ENCODE peak calls at places on chromosomes 11 and 22, in four cellular contexts. S is HepG2, K is H1, O is GM12878. U is an unnamed sample.
A peak's percentile ranks its signal among the peaks of the same experiment; 100 is the strongest.

GRCh38 chr22:47106806-47107205 is 344.4 kb downstream of the TBC1D22A start:
- DNase-seq in S (no peak), K (no peak), O (no peak), U (no peak)

GRCh38 chr22:30940655-30941362 is 27.8 kb downstream of the MORC2 start:
- DNase-seq in S (no peak), K (no peak), O (no peak), U (no peak)

GRCh38 chr22:21591695-21592094 is 24.2 kb downstream of the UBE2L3 start:
- DNase-seq in S (no peak), K (no peak), O (no peak), U (no peak)

GRCh38 chr22:44029069-44029468 is 5.0 kb downstream of the PARVB start:
- DNase-seq in S (no peak), K (no peak), O (no peak), U (no peak)

GRCh38 chr11:129593098-129593497 is 217.4 kb downstream of the BARX2 start:
- DNase-seq in S (no peak), K (no peak), O (no peak), U (peak; percentile 13)

GRCh38 chr11:130726234-130726559 is 190.1 kb downstream of the SNX19 start:
- DNase-seq in S (no peak), K (no peak), O (no peak), U (no peak)

GRCh38 chr11:123286761-123287160 is 91.7 kb upstream of the CLMP start:
- DNase-seq in S (no peak), K (no peak), O (no peak), U (no peak)

GRCh38 chr11:130180491-130180890 is 20.9 kb downstream of the ST14 start:
- DNase-seq in S (no peak), K (no peak), O (no peak), U (no peak)

GRCh38 chr11:73318501-73319011 is 10.5 kb downstream of the ARHGEF17 start:
- DNase-seq in S (no peak), K (no peak), O (no peak), U (no peak)

GRCh38 chr11:94835571-94835970 is 67.4 kb downstream of the AMOTL1 start:
- DNase-seq in S (no peak), K (no peak), O (no peak), U (no peak)

GRCh38 chr11:126329644-126330200 is 25.8 kb upstream of the ST3GAL4 start:
- DNase-seq in S (no peak), K (no peak), O (no peak), U (no peak)

GRCh38 chr22:29382575-29383328 is 5.6 kb downstream of the AP1B1 start:
- DNase-seq in S (no peak), K (no peak), O (no peak), U (no peak)

GRCh38 chr11:76831911-76832310 is 28.8 kb upstream of the ACER3 start:
- DNase-seq in S (no peak), K (no peak), O (no peak), U (no peak)

GRCh38 chr11:76835030-76835429 is 25.7 kb upstream of the ACER3 start:
- DNase-seq in S (no peak), K (no peak), O (no peak), U (no peak)

GRCh38 chr11:76832365-76832764 is 28.4 kb upstream of the ACER3 start:
- DNase-seq in S (no peak), K (no peak), O (no peak), U (no peak)

GRCh38 chr11:76834151-76834550 is 26.6 kb upstream of the ACER3 start:
- DNase-seq in S (no peak), K (no peak), O (no peak), U (no peak)

GRCh38 chr11:76830639-76831312 is 29.9 kb upstream of the ACER3 start:
- DNase-seq in S (no peak), K (no peak), O (no peak), U (no peak)
- TF ChIP-seq ZNF274 in S (no peak), K (no peak), O (no peak), U (no peak)

GRCh38 chr22:50193621-50194020 is 7.2 kb upstream of the SELENOO start:
- DNase-seq in S (no peak), K (no peak), O (no peak), U (no peak)

GRCh38 chr22:50191041-50191740 is 5.5 kb downstream of the TRABD start:
- DNase-seq in S (no peak), K (no peak), O (peak; percentile 85), U (no peak)

GRCh38 chr22:50192825-50193204 is 7.1 kb downstream of the TRABD start:
- DNase-seq in S (no peak), K (no peak), O (no peak), U (no peak)

GRCh38 chr22:50190182-50190951 is 4.7 kb downstream of the TRABD start:
- DNase-seq in S (no peak), K (peak; percentile 82), O (peak; percentile 76), U (no peak)

DNA sequence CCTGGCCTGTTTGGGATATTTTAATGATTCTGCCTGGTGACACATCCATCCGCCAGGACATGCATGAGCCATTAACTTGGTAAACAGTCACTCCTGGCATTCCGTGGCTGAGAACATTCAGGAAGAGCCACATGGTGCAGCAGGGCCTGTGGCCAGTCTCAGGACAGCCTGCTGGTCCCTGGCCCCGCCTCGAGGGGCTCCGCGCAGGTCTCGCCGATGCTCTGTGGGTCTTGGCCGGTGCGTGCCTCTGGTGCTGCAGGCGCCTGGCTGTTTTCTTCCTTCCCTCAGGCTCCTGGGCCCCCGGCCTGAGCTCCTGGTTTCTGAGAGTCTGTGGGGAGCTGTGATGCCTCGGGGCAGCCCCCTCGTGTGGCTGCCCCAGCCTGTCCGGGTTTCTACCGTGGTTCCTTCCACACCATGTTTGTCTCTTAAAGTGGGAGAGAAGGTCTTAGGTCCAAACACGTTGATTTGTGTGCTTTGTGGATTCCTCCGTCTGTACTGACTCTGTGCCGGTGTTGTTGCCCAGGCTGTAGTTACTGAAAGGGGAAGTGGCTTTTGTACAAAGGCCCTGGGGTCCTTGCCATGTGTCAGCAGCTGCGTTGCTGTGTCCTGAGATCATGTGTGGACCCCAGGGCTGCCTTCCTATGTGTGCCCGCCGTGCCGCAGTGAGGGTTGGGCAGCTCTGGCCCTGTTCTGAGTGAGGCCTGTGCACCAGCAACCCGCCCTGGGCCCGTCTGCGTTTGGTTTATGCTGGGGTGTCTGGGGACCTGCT is 6.5 kb downstream of the TRABD start:
- DNase-seq in S (no peak), K (no peak), O (no peak), U (no peak)
- H3K4me3 ChIP-seq in S (no peak overlapping the region), K (no peak overlapping the region), O (peak overlapping the region; percentile 64), U (no peak overlapping the region)

GRCh38 chr11:117836077-117836960 is 11.8 kb upstream of the FXYD2 start:
- DNase-seq in S (no peak), K (no peak), O (no peak), U (no peak)
- TF ChIP-seq SUZ12 in S (no peak), K (no peak), O (no peak), U (no peak)

GRCh38 chr11:9090488-9091043 is 833 bp downstream of the SCUBE2 start:
- DNase-seq in S (no peak), K (no peak), O (no peak), U (no peak)
- TF ChIP-seq ZNF274 in S (no peak), K (no peak), O (no peak), U (no peak)

GRCh38 chr11:80967649-80968048 is 1526.8 kb upstream of the TENM4 start:
- DNase-seq in S (no peak), K (no peak), O (no peak), U (no peak)
- H3K4me3 ChIP-seq in S (no peak overlapping the region), K (no peak overlapping the region), O (no peak overlapping the region), U (no peak overlapping the region)

DNA sequence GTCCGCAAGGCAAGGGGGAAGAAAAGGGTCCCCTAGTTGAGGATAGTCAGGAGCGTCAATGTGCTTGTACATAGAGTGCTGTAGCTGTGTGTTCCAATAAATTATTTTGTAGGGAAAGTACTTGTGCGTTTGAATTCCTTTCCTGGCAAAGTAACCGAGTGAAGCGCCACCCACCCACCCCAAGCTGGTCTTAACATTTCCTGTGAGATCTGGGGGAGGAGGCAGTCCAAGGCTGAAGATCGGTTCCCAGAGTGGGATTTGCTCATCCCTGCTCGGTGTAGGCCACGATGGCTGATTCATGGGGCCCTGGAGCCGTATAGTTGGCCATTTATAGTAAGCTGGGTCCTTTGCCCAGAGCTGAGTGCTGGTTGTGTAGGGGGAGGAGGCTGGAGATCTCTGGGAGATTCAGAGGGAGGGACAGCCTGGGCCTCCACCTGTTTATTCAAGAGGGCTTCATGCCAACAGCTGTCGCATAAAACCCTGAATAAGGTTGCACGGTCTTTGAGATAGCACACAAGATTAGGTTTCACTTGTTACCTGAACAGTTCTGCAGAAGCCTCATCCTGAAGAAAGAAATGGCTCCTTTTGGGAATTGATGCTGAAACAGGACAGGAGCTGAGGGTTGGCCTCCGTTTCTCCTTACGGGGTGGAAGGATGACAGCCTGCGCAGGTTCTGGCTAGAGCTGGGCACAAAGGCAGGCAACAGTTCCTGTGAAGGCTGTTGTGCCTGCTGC is 2.4 kb downstream of the ATF4 start:
- DNase-seq in S (no peak), K (no peak), O (no peak), U (no peak)
- TF ChIP-seq SUZ12 in S (no peak), K (no peak), O (no peak), U (no peak)

GRCh38 chr11:60950933-60951610 is 904 bp downstream of the SLC15A3 start:
- DNase-seq in S (no peak), K (peak; percentile 71), O (no peak), U (no peak)
- TF ChIP-seq ZNF274 in S (no peak), K (no peak), O (no peak), U (no peak)